ENCODE peak calls at places on chromosome 7, in five cellular contexts. B, V, D, Y and Q are unnamed samples. For H3K4me1, the result is how much of the 10 kb centered on the place peaks cover.

GRCh38 chr7:150903627-150904026 is 51.3 kb downstream of the AOC1 start:
- DNase-seq in B (peak), V (peak), D (no peak), Y (peak), Q (no peak)

GRCh38 chr7:128830231-128831177 is at the start of gene FLNC:
- DNase-seq in B (no peak), V (peak), D (peak), Y (no peak), Q (peak)

GRCh38 chr7:11450246-11450645 is 381.8 kb downstream of the THSD7A start:
- DNase-seq in B (no peak), V (peak), D (no peak), Y (no peak), Q (no peak)

GRCh38 chr7:134613623-134614347 is 32.9 kb upstream of the BPGM start:
- DNase-seq in B (no peak), V (peak), D (no peak), Y (no peak), Q (no peak)

GRCh38 chr7:3218561-3219225 is 82.4 kb upstream of the SDK1 start:
- DNase-seq in B (peak), V (peak), D (no peak), Y (no peak), Q (no peak)

GRCh38 chr7:71900556-71900955 is 511.6 kb downstream of the CALN1 start:
- DNase-seq in B (peak), V (no peak), D (no peak), Y (no peak), Q (no peak)

GRCh38 chr7:130349911-130350782 is 5.5 kb downstream of the CPA5 start:
- DNase-seq in B (no peak), V (peak), D (no peak), Y (no peak), Q (no peak)

GRCh38 chr7:36420307-36420706 is 30.6 kb downstream of the ANLN start:
- DNase-seq in B (no peak), V (no peak), D (no peak), Y (no peak), Q (no peak)

GRCh38 chr7:45663167-45663921 is 89.2 kb downstream of the ADCY1 start:
- DNase-seq in B (no peak), V (peak), D (peak), Y (no peak), Q (peak)

GRCh38 chr7:132518102-132518838 is 58.0 kb downstream of the PLXNA4 start:
- DNase-seq in B (no peak), V (no peak), D (no peak), Y (no peak), Q (peak)

GRCh38 chr7:121266307-121266894 is 62.4 kb upstream of the WNT16 start:
- DNase-seq in B (no peak), V (no peak), D (no peak), Y (no peak), Q (no peak)
- H3K4me3 ChIP-seq in B (no peak), V (no peak), D (no peak), Y (no peak), Q (no peak)

DNA sequence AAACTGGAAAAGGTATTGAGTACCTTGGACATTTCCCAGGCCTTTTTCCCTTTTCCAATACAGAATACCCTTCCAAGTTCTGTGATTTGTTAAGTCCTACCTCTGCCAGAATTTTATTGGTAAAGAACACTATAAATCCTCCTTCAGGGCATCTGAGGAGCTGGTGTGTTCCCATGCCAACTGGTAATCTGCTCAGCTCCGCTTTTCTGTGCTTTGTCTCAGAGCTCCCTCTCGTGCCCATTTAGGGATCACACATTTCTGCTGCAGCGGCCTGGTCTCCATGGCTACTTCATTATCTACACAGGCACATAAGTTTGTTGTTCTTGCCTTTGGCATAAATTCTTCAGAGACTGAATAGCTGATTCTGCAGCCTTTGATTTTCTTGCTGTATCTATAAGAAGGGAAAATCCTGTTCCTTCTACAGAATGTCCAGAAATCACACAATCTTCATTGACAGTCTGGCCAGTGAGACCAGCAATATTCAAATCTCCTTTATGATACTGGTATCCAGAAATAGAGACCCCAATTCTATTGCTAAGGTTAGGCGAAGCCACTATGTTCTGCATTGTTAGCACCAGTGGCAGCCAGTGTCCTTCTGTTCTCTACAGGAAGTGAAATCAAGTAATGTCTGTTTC is 52.0 kb downstream of the DENND11 start:
- DNase-seq in B (no peak), V (peak), D (peak), Y (no peak), Q (peak)
- TF ChIP-seq CTCF in B (peak), V (peak), D (peak), Y (peak), Q (peak)

GRCh38 chr7:17305387-17306171 is 7.1 kb downstream of the AHR start:
- DNase-seq in B (no peak), V (no peak), D (no peak), Y (no peak), Q (no peak)

GRCh38 chr7:17307033-17307432 is 8.6 kb downstream of the AHR start:
- DNase-seq in B (no peak), V (peak), D (no peak), Y (no peak), Q (no peak)

GRCh38 chr7:17304926-17305325 is 6.5 kb downstream of the AHR start:
- DNase-seq in B (no peak), V (peak), D (no peak), Y (no peak), Q (no peak)

GRCh38 chr7:17307558-17307957 is 9.1 kb downstream of the AHR start:
- DNase-seq in B (no peak), V (peak), D (no peak), Y (no peak), Q (no peak)

GRCh38 chr7:17307969-17308648 is 9.7 kb downstream of the AHR start:
- DNase-seq in B (no peak), V (no peak), D (no peak), Y (no peak), Q (no peak)
- H3K4me1 ChIP-seq in B (under half), V (under half), D (under half), Y (half or more), Q (under half)

DNA sequence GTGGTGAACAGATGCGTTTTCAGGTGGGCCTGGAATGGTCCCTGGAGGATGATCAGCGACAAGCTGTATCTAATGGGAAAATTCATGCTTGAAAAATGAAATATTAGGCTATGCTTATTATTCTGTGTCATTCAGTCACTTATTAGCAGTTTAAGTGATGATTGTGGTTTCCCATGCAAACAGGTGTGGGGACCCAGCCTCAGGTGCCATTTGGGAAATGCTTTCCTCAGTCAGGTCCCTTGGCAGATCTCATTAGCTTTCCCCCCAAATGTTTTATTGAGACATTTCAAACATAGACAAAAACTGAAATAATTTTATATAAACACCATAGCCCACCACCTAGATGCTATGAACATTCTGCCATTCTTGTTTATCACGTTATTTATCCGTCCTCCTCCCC is 411 bp upstream of the SNX10 start:
- DNase-seq in B (no peak), V (no peak), D (no peak), Y (no peak), Q (no peak)
- H3K4me3 ChIP-seq in B (peak), V (no peak), D (peak), Y (peak), Q (no peak)

DNA sequence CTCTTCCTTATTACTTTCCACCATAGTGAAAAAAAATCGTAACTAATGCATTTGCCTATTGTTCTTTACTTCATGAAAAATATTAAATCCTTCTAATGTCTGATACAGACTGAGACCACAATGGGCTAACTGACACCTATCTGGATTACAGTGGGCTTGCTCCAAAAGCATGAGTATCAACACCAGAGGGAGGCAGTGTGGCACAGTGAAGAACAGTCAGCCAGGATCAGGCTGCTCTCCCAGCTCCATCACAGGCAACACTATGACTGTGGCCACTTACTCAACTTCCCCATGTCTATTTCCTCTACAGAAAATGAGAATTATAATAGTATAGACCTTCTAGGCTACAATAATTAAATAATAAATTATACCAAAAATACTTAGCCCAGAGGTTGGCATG is 97.2 kb downstream of the SLC25A13 start:
- DNase-seq in B (no peak), V (no peak), D (no peak), Y (no peak), Q (no peak)
- TF ChIP-seq CTCF in B (no peak), V (no peak), D (peak), Y (no peak), Q (peak)

GRCh38 chr7:1449501-1449900 is 9.8 kb downstream of the MICALL2 start:
- DNase-seq in B (no peak), V (no peak), D (no peak), Y (no peak), Q (no peak)
- H3K4me1 ChIP-seq in B (under half), V (under half), D (under half), Y (under half), Q (under half)